ENCODE peak calls at places on chromosome 10, in five cellular contexts. S is HCT116, I is breast epithelium, J is prostate gland, U is gastrocnemius medialis. N is an unnamed sample.

GRCh38 chr10:21517134-21517982 is 8.1 kb downstream of the SKIDA1 start:
- DNase-seq in I (no peak), U (peak; percentile 60), S (no peak), J (peak; percentile 62), N (peak; percentile 83)

GRCh38 chr10:17009228-17009700 is 120.3 kb downstream of the CUBN start:
- DNase-seq in J (no peak), I (no peak), U (no peak), S (no peak), N (no peak)

GRCh38 chr10:117137031-117137910 is 799 bp downstream of the VAX1 start:
- DNase-seq in U (no peak), I (no peak), J (no peak), S (no peak), N (peak; percentile 32)

GRCh38 chr10:5484205-5484604 is 15.2 kb downstream of the CALML5 start:
- DNase-seq in S (no peak), I (no peak), J (no peak), U (no peak), N (no peak)

GRCh38 chr10:23344251-23344841 is at the start of gene C10orf67:
- DNase-seq in U (peak; percentile 14), I (no peak), S (no peak), J (no peak), N (no peak)

GRCh38 chr10:120161116-120161515 is 268.6 kb downstream of the SEC23IP start:
- DNase-seq in J (no peak), I (no peak), S (no peak), U (no peak), N (no peak)

GRCh38 chr10:124586142-124586541 is 124.5 kb downstream of the LHPP start:
- DNase-seq in I (no peak), J (no peak), U (no peak), S (no peak), N (no peak)

GRCh38 chr10:558891-559766 is 130.3 kb downstream of the DIP2C start:
- DNase-seq in J (no peak), U (no peak), I (no peak), S (no peak), N (no peak)

GRCh38 chr10:18145652-18146051 is 5.4 kb downstream of the CACNB2 start:
- DNase-seq in S (no peak), J (no peak), I (no peak), U (no peak), N (no peak)

GRCh38 chr10:119412244-119412750 is 130.2 kb downstream of the RGS10 start:
- DNase-seq in I (peak; percentile 50), J (peak; percentile 14), S (no peak), U (peak; percentile 61), N (peak; percentile 74)

GRCh38 chr10:72107325-72108003 is 19.1 kb upstream of the SPOCK2 start:
- DNase-seq in I (no peak), S (no peak), J (no peak), U (no peak), N (no peak)

GRCh38 chr10:87093461-87094372 is 926 bp downstream of the GLUD1 start:
- DNase-seq in U (peak; percentile 60), I (peak; percentile 48), S (no peak), J (peak; percentile 59), N (peak; percentile 78)

GRCh38 chr10:113285291-113285690 is 267.6 kb upstream of the HABP2 start:
- DNase-seq in I (no peak), U (no peak), J (no peak), S (no peak), N (no peak)

GRCh38 chr10:87660484-87661133 is 931 bp downstream of the PAPSS2 start:
- DNase-seq in S (no peak), U (no peak), J (no peak), I (no peak), N (peak; percentile 50)

GRCh38 chr10:121926669-121927360 is 1.0 kb downstream of the ATE1 start:
- DNase-seq in J (no peak), I (no peak), U (no peak), S (no peak), N (no peak)

GRCh38 chr10:86363184-86363832 is 3.3 kb downstream of the GRID1 start:
- DNase-seq in U (peak; percentile 9), I (no peak), S (no peak), J (peak; percentile 48), N (peak; percentile 63)

GRCh38 chr10:127904931-127905622 is 1.8 kb upstream of the PTPRE start:
- DNase-seq in I (no peak), J (no peak), S (no peak), U (no peak), N (no peak)

GRCh38 chr10:12508165-12508564 is 158.8 kb downstream of the CAMK1D start:
- DNase-seq in S (no peak), I (no peak), J (no peak), U (no peak), N (peak; percentile 21)

GRCh38 chr10:122462533-122463465 is 1.4 kb downstream of the HTRA1 start:
- DNase-seq in I (peak; percentile 45), J (peak; percentile 39), S (no peak), U (peak; percentile 43), N (peak; percentile 52)

DNA sequence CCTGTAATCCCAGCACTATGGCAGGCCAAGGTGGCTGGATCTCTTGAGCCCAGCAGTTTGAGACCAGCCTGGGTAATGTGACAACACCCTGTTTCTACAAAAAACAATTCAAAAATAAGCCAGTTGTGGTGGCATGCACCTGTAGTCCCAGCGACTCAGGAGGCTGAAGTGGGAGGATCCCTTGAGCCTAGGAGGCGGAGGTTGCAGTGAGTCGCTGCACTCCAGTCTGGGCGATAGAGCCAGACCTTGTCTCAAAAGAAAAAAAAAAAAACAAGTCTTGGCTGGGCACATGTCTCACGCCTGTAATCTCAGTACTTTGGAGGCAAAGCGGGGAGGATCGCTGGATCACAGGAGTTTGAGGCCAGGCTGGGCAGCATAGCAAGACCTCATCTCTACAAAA is 74.6 kb upstream of the PDSS1 start:
- DNase-seq in J (no peak), U (no peak), I (no peak), S (no peak), N (no peak)
- H3K27me3 ChIP-seq in J (no peaks in the 10 kb centered on the region), U (peaks cover 18% of the 10 kb centered on the region), I (peaks cover 11% of the 10 kb centered on the region), S (no peaks in the 10 kb centered on the region), N (no peaks in the 10 kb centered on the region)

GRCh38 chr10:133131754-133132710 is 28.0 kb upstream of the KNDC1 start:
- DNase-seq in U (no peak), S (no peak), I (no peak), J (no peak), N (peak; percentile 35)

GRCh38 chr10:133133471-133134231 is 26.4 kb upstream of the KNDC1 start:
- DNase-seq in U (no peak), J (no peak), S (no peak), I (no peak), N (peak; percentile 41)

GRCh38 chr10:133135116-133135465 is 24.9 kb upstream of the KNDC1 start:
- DNase-seq in U (no peak), S (no peak), I (no peak), J (no peak), N (no peak)

GRCh38 chr10:133132711-133133291 is 27.2 kb upstream of the KNDC1 start:
- DNase-seq in S (no peak), J (no peak), I (no peak), U (no peak), N (no peak)

GRCh38 chr10:133134411-133135115 is 25.5 kb upstream of the KNDC1 start:
- DNase-seq in U (no peak), S (no peak), J (no peak), I (no peak), N (peak; percentile 29)
- TF ChIP-seq CTCF in U (no peak), S (no peak), J (no peak), I (no peak), N (no peak)

DNA sequence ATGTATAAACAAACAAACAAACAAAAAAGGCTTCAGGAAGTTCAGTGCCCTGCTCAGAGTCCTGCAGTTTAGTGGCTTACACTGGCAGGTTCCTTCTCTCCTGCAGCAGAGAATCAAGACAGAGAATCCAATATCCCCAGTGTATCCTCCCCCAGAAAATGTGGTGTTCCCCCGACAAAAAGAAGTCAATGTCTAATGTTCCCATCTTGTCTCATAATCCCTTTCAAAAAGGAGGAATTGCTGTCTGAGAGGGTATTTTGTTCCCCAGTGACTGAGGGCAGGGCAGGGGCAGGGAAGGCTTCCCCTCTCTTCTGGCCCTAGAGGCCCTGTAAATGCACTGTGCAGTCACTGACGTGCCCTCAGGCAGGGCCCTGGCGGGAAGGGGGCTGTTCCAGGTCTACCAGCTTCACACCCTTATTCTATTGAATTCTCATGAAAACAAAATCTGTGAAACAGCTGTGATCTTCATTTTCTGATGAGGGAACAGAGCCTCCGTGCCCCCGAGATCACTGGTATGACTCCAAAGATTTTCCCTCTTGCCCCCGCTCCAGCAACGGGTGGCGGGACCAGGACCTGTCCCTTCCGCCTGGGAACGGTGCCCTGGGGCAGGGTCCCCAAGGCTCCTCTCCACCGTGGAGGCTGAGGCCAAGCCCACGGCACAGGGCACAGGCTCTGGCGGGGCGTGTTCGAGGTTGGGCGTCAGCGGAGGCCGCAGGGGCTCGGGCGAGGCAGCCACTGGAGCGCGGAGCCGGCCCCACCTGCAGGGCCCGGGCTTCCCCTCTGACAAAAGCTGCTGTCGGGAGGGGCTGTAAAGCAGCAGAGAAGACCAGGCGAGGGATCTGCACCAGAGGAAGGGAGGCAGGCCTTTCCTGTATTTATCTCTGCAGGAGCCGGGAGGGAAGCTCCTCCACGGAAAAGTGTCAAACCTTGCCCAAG is 13.4 kb upstream of the WDFY4 start:
- DNase-seq in I (no peak), U (no peak), J (no peak), S (no peak), N (no peak)
- TF ChIP-seq POLR2A in I (no peak), U (no peak), J (no peak), S (no peak), N (no peak)

GRCh38 chr10:34808336-34808735 is 6.8 kb downstream of the PARD3 start:
- DNase-seq in J (no peak), S (no peak), U (no peak), I (no peak), N (no peak)
- H3K27me3 ChIP-seq in J (no peaks in the 10 kb centered on the region), S (no peaks in the 10 kb centered on the region), U (no peaks in the 10 kb centered on the region), I (no peaks in the 10 kb centered on the region), N (no peaks in the 10 kb centered on the region)

GRCh38 chr10:88853155-88853554 is 1.5 kb upstream of the ANKRD22 start:
- DNase-seq in U (no peak), S (no peak), J (no peak), I (no peak), N (no peak)

GRCh38 chr10:88858493-88858892 is 6.8 kb upstream of the ANKRD22 start:
- DNase-seq in I (no peak), J (no peak), S (no peak), U (no peak), N (no peak)
- TF ChIP-seq CTCF in I (no peak), J (no peak), S (no peak), U (no peak), N (no peak)

GRCh38 chr10:7707102-7707501 is 4.0 kb downstream of the ITIH2 start:
- DNase-seq in J (no peak), U (no peak), I (no peak), S (no peak), N (no peak)
- TF ChIP-seq POLR2A in J (no peak), U (no peak), I (no peak), S (no peak), N (no peak)